ENCODE peak calls at places on chromosome 18, in four cellular contexts. N is fibroblast of lung, Q is esophagus squamous epithelium, E is HFF-Myc. S is an unnamed sample.

GRCh38 chr18:62751977-62752376 is 36.6 kb downstream of the PHLPP1 start:
- DNase-seq in N (no peak), Q (no peak), E (no peak), S (no peak)

GRCh38 chr18:13261658-13262357 is 43.2 kb downstream of the LDLRAD4 start:
- DNase-seq in N (no peak), Q (no peak), E (no peak), S (no peak)

GRCh38 chr18:433960-434359 is 66.5 kb downstream of the COLEC12 start:
- DNase-seq in N (peak), Q (no peak), E (no peak), S (peak)

GRCh38 chr18:833197-833596 is 21.2 kb upstream of the YES1 start:
- DNase-seq in N (no peak), Q (no peak), E (no peak), S (no peak)

GRCh38 chr18:5282770-5283169 is 12.8 kb downstream of the ZBTB14 start:
- DNase-seq in N (no peak), Q (no peak), E (no peak), S (no peak)

GRCh38 chr18:29496276-29496675 is 1319.3 kb upstream of the CDH2 start:
- DNase-seq in N (no peak), Q (no peak), E (no peak), S (peak)

GRCh38 chr18:34339155-34339554 is 114.4 kb upstream of the NOL4 start:
- DNase-seq in N (no peak), Q (no peak), E (no peak), S (no peak)

GRCh38 chr18:75089748-75090327 is 119.1 kb downstream of the PTGR3 start:
- DNase-seq in N (no peak), Q (no peak), E (no peak), S (no peak)

GRCh38 chr18:79571221-79572092 is 108.1 kb upstream of the CTDP1 start:
- DNase-seq in N (no peak), Q (no peak), E (no peak), S (no peak)

GRCh38 chr18:35029103-35029502 is 12.1 kb upstream of the MAPRE2 start:
- DNase-seq in N (peak), Q (no peak), E (no peak), S (peak)

GRCh38 chr18:7805880-7806279 is 238.8 kb downstream of the PTPRM start:
- DNase-seq in N (no peak), Q (no peak), E (no peak), S (no peak)

GRCh38 chr18:7809455-7809854 is 242.3 kb downstream of the PTPRM start:
- DNase-seq in N (no peak), Q (no peak), E (no peak), S (no peak)

GRCh38 chr18:7808054-7808453 is 240.9 kb downstream of the PTPRM start:
- DNase-seq in N (no peak), Q (no peak), E (no peak), S (no peak)

GRCh38 chr18:7809978-7810377 is 242.9 kb downstream of the PTPRM start:
- DNase-seq in N (no peak), Q (no peak), E (no peak), S (no peak)

DNA sequence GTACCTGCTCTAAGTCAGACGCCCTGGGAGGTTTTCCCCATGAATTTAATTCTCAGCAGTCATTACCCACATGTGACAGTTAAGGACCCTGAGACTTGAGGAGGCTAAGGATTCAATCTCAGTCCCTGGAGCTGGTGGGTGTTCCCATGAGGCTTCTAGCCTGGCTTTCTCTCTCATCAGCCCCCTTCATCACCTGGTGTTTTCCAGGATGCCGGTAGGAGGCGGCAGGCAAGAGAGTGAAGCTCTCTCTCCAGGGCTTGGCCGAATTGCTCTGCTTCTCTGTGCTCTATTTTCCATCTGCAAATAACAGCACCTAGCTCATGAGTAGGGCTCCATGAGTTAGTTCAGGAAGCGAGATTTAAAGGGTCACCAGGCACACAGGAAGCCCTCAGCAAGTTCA is 241.9 kb downstream of the PTPRM start:
- DNase-seq in N (no peak), Q (no peak), E (no peak), S (no peak)
- TF ChIP-seq CTCF in N (no peak), Q (no peak), E (no peak), S (no peak)

GRCh38 chr18:2571200-2572143 is at the start of the genes METTL4 and NDC80:
- DNase-seq in N (peak), Q (peak), E (peak), S (peak)
- TF ChIP-seq CTCF in N (no peak), Q (peak), E (no peak), S (no peak)

GRCh38 chr18:53153800-53154199 is 813.8 kb downstream of the DCC start:
- DNase-seq in N (no peak), Q (no peak), E (no peak), S (no peak)

GRCh38 chr18:53147472-53147871 is 807.5 kb downstream of the DCC start:
- DNase-seq in N (no peak), Q (no peak), E (no peak), S (no peak)

GRCh38 chr18:53152478-53152877 is 812.5 kb downstream of the DCC start:
- DNase-seq in N (no peak), Q (no peak), E (no peak), S (no peak)

GRCh38 chr18:53148056-53148574 is 808.1 kb downstream of the DCC start:
- DNase-seq in N (no peak), Q (no peak), E (no peak), S (no peak)

DNA sequence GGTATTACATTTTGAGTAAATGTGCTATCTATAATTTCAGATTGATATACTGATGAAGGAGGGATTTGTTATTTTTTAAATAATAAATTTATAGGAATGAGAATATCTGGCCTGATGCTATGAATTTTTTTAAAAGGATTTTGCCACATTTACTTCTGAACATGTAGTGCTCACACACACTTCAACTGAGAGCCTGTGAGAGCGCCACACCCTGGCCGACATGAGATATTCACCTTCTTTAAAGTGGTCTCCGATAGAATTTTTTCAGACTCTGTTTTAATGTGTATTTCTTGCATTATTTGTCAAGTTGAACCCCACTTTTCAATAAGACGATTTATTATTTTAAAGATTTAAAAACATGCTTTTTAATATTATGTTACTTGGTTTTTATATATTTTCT is 813.3 kb downstream of the DCC start:
- DNase-seq in N (no peak), Q (no peak), E (no peak), S (peak)
- TF ChIP-seq CTCF in N (no peak), Q (no peak), E (peak), S (peak)

GRCh38 chr18:8322486-8322885 is 286.8 kb upstream of the RAB12 start:
- DNase-seq in N (no peak), Q (no peak), E (no peak), S (no peak)

GRCh38 chr18:8319798-8320477 is 289.3 kb upstream of the RAB12 start:
- DNase-seq in N (peak), Q (no peak), E (no peak), S (peak)

GRCh38 chr18:8326763-8327394 is 282.4 kb upstream of the RAB12 start:
- DNase-seq in N (no peak), Q (no peak), E (no peak), S (no peak)

GRCh38 chr18:8329186-8329771 is 280.0 kb upstream of the RAB12 start:
- DNase-seq in N (peak), Q (no peak), E (peak), S (peak)

DNA sequence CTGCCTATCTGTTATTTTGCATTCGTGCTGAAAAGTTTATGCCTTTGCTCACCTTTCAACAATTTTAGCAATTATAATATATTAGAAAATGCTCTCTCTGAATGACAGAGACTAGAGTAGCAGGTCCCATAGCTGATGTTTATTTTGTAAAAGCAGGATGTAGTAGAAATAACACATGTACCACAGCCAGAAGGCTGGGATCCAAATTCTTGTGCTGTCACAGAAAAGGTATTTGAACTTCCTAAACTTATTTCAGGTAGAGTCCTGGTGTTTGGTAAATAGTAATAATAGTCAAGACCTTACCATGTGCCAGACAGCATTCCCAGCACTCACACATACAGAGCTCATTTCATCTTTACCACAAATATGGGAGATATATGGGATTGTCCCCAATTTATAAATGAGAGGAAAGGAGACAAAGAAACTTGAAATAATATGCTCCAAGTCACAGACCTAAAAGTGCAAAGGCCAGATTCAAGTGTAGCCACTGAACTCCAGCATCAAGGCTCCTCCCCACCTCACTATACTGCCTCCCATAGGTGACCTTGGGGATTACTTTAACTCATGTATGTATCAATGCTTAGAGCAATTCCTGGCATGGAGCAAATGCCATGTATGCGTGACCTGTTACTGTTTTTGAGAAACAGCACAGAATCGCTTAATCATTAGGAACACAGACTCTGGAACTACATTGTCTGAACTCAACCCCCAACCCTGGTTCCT is 284.7 kb upstream of the RAB12 start:
- DNase-seq in N (no peak), Q (no peak), E (no peak), S (no peak)
- TF ChIP-seq CTCF in N (no peak), Q (no peak), E (no peak), S (peak)

GRCh38 chr18:41862921-41863320 is 92.1 kb upstream of the PIK3C3 start:
- DNase-seq in N (no peak), Q (no peak), E (no peak), S (no peak)
- TF ChIP-seq CTCF in N (no peak), Q (no peak), E (no peak), S (no peak)

GRCh38 chr18:57439617-57439975 is 4.4 kb downstream of the ONECUT2 start:
- DNase-seq in N (no peak), Q (no peak), E (no peak), S (no peak)

GRCh38 chr18:57439985-57440330 is 4.8 kb downstream of the ONECUT2 start:
- DNase-seq in N (no peak), Q (no peak), E (no peak), S (no peak)

GRCh38 chr18:57437782-57438668 is 2.9 kb downstream of the ONECUT2 start:
- DNase-seq in N (peak), Q (no peak), E (peak), S (peak)

GRCh38 chr18:57437433-57437781 is 2.2 kb downstream of the ONECUT2 start:
- DNase-seq in N (no peak), Q (no peak), E (no peak), S (no peak)

DNA sequence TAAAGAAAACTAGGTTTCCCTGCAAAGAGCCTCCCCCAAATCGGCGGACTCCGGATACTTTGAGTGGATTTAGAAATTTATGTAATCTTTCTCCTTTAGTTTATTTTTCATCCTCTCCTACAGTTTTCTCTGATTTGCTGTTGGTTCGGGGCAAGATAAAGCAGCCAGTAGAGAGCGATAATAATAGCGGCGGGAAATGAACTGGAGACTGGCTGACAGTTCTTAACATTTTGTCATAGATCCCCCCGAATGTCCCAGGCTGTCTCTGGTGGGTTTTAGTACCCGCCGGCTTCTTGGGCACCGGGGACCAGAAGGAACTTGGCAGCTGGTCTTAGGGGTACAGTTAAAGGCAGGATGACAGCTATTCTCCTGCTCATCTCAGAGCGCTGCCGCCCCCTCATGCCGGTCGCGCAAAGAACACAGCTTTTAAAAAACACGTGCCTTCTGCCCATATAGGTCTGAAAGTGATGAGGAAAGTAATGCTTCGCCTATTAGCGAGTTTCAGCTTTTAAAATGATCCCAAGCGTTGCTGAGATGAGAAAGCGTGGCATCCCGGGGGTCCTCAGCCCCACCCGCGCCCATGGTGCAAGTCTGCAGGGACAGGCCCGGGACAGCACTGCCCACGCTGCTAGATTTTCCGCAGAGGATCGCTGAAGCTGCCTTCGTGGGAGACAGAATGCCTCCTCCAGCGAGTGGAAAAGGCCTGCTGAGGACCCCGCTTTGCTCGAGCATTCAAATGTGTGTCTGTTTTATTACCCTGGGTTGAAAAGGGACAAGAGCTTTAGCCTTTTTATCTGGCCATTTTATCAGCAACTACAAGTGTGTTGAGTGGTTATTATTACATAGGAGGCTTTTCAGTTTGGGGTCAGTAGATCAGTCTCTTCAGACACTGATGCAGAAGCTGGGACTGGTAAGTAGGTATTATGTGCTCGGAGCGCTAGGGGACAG is 3.8 kb downstream of the ONECUT2 start:
- DNase-seq in N (no peak), Q (no peak), E (no peak), S (no peak)
- TF ChIP-seq CTCF in N (no peak), Q (no peak), E (no peak), S (no peak)

GRCh38 chr18:50586710-50587109 is 26.8 kb downstream of the MAPK4 start:
- DNase-seq in N (no peak), Q (no peak), E (no peak), S (no peak)
- TF ChIP-seq CTCF in N (no peak), Q (no peak), E (no peak), S (peak)

DNA sequence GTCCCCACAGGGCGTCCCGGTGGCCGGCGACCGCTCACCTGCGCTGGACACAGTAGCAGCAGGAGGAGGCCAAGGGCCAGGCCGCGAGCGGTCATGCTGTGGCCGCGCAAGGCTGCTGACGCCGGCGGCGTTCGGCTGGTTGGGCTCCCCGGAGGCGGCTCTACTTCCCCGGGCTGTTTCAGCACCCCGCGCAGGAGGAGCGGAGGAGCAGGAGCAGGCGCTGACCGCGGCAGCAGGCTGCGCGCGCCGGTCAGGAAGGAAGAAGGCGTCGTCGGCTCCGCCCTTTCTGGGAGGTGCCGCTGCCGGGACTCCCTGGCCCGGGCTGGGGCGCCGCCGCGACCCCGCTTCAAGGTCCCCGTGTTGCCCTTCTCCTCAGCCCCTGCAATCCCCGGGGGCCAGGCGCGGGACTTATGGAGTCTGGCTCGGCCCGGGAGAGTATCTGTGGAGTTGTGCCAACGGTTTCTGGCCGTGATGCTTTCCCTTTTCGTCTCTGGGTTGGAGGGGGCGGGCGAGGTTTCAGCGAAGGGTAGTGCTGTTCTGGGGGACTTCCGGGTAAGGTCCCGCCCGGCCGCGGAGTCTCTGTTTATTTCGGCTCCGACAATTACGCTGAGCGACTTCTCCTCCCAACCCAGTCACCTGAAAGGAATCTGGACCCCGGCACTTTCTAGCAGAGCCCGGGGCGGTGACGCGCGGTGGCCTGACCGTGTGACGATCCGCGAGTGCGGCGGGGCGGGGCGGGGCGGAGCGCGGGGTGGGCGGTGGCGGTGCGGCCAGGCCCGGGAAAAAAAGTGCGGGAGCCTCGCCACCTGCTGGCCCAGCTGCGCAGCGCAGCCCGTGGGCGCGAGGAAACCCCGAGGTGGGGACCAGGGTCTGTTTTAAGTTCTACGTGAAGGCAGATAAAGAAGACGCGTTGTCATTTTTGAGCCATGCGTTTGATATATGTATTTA is at the start of gene NPC1:
- DNase-seq in N (peak), Q (peak), E (peak), S (peak)
- TF ChIP-seq CTCF in N (peak), Q (peak), E (peak), S (peak)